ENCODE peak calls at places on chromosomes 13 and 19, in four cellular contexts. T is GM04503; E is head of caudate nucleus; J is CD4-positive, CD25-positive, alpha-beta regulatory T cell. L is an unnamed sample.

GRCh38 chr13:20475927-20476691 is 49.5 kb downstream of the CRYL1 start:
- DNase-seq in E (no peak), T (no peak), J (peak; percentile 83), L (no peak)

GRCh38 chr19:31258211-31259052 is 90.8 kb downstream of the TSHZ3 start:
- DNase-seq in T (no peak), J (no peak), E (no peak), L (no peak)

GRCh38 chr19:14183741-14184395 is 22.1 kb downstream of the ADGRL1 start:
- DNase-seq in J (no peak), T (no peak), E (no peak), L (no peak)

GRCh38 chr19:38004100-38004504 is 97.1 kb downstream of the SIPA1L3 start:
- DNase-seq in J (no peak), E (peak; percentile 17), T (no peak), L (no peak)

GRCh38 chr13:25466880-25467279 is 95.1 kb downstream of the ATP8A2 start:
- DNase-seq in T (no peak), J (no peak), E (no peak), L (no peak)

GRCh38 chr19:50478901-50479715 is 2.5 kb upstream of the GARIN5A start:
- DNase-seq in E (peak; percentile 52), T (no peak), J (no peak), L (no peak)

GRCh38 chr19:48501961-48502719 is 9.5 kb downstream of the LMTK3 start:
- DNase-seq in J (peak; percentile 69), E (peak; percentile 46), T (no peak), L (peak; percentile 37)

GRCh38 chr19:58346961-58347929 is 6.0 kb downstream of the A1BG start:
- DNase-seq in E (peak; percentile 80), J (peak; percentile 61), T (no peak), L (peak; percentile 80)

GRCh38 chr19:45715139-45715538 is 15.6 kb downstream of the FBXO46 start:
- DNase-seq in E (no peak), T (no peak), J (no peak), L (no peak)

GRCh38 chr13:75473472-75473871 is 8.5 kb downstream of the TBC1D4 start:
- DNase-seq in E (no peak), J (no peak), T (no peak), L (peak; percentile 57)

GRCh38 chr19:3095375-3096191 is 1.4 kb downstream of the GNA11 start:
- DNase-seq in J (peak; percentile 52), T (no peak), E (no peak), L (no peak)

GRCh38 chr13:59034198-59034597 is 1129.5 kb downstream of the DIAPH3 start:
- DNase-seq in E (no peak), T (no peak), J (no peak), L (no peak)

GRCh38 chr19:794989-795658 is 2.1 kb upstream of the PTBP1 start:
- DNase-seq in E (no peak), T (no peak), J (no peak), L (no peak)

GRCh38 chr19:11463391-11463790 is 17.5 kb downstream of the ELAVL3 start:
- DNase-seq in E (no peak), J (peak; percentile 34), T (no peak), L (no peak)

GRCh38 chr13:113152894-113153809 is 5.3 kb upstream of the PROZ start:
- DNase-seq in E (peak; percentile 42), T (no peak), J (peak; percentile 17), L (peak; percentile 36)

GRCh38 chr13:51311957-51312520 is 27.5 kb upstream of the SERPINE3 start:
- DNase-seq in T (no peak), J (no peak), E (peak; percentile 69), L (peak; percentile 73)

GRCh38 chr13:30126903-30127428 is 180.4 kb downstream of the KATNAL1 start:
- DNase-seq in J (no peak), T (no peak), E (no peak), L (no peak)

GRCh38 chr13:45807520-45808099 is 43.9 kb downstream of the SIAH3 start:
- DNase-seq in E (peak; percentile 52), T (peak; percentile 10), J (peak; percentile 15), L (peak; percentile 54)

GRCh38 chr13:20968745-20969144 is 66.2 kb upstream of the XPO4 start:
- DNase-seq in E (no peak), T (no peak), J (no peak), L (no peak)

GRCh38 chr13:79404985-79405384 is 1.1 kb downstream of the RBM26 start:
- DNase-seq in J (no peak), E (no peak), T (no peak), L (no peak)

GRCh38 chr13:27822258-27822872 is 30.1 kb downstream of the GSX1 start:
- DNase-seq in E (no peak), J (no peak), T (no peak), L (no peak)

GRCh38 chr13:85659493-85659892 is 139.7 kb downstream of the SLITRK6 start:
- DNase-seq in J (no peak), E (no peak), T (no peak), L (no peak)

GRCh38 chr19:23116802-23117571 is at the start of gene ZNF730:
- DNase-seq in E (peak; percentile 40), J (peak; percentile 9), T (peak; percentile 22), L (peak; percentile 77)

GRCh38 chr13:57629391-57629804 is 2.1 kb upstream of the PCDH17 start:
- DNase-seq in J (no peak), E (peak; percentile 80), T (no peak), L (peak; percentile 78)

GRCh38 chr19:48752511-48753365 is at the start of gene FUT1:
- DNase-seq in E (no peak), J (no peak), T (no peak), L (no peak)

GRCh38 chr13:98291658-98292057 is 114.6 kb upstream of the RNF113B start:
- DNase-seq in E (peak; percentile 54), J (no peak), T (no peak), L (peak; percentile 66)

GRCh38 chr19:17145546-17146497 is 69.3 kb upstream of the USE1 start:
- DNase-seq in J (no peak), T (no peak), E (no peak), L (no peak)

GRCh38 chr13:84265365-84265764 is 383.1 kb upstream of the SLITRK1 start:
- DNase-seq in T (no peak), J (no peak), E (no peak), L (no peak)

GRCh38 chr13:113126265-113127150 is 3.9 kb downstream of the F10 start:
- DNase-seq in J (no peak), T (no peak), E (no peak), L (no peak)

GRCh38 chr19:15479391-15480345 is at the start of gene PGLYRP2:
- DNase-seq in E (peak; percentile 4), J (no peak), T (no peak), L (no peak)

GRCh38 chr13:29022968-29023367 is 202.8 kb downstream of the MTUS2 start:
- DNase-seq in E (no peak), J (no peak), T (no peak), L (no peak)

GRCh38 chr19:7928334-7928706 is 2.4 kb upstream of the CTXN1 start:
- DNase-seq in T (no peak), J (no peak), E (no peak), L (no peak)

GRCh38 chr13:27822873-27823311 is 30.6 kb downstream of the GSX1 start:
- DNase-seq in T (no peak), E (no peak), J (no peak), L (no peak)

GRCh38 chr19:31882709-31883108 is 462.7 kb upstream of the ZNF507 start:
- DNase-seq in J (no peak), E (no peak), T (no peak), L (no peak)

L was measured in globus pallidus.